ENCODE peak calls at places on chromosomes 13 and 19, in five cellular contexts. X, B, I, N and H are unnamed samples.

GRCh38 chr13:20923272-20923671 is 20.7 kb upstream of the XPO4 start:
- DNase-seq in B (no peak), N (no peak), I (no peak), X (no peak), H (no peak)

GRCh38 chr13:79548886-79549285 is 67.9 kb downstream of the NDFIP2 start:
- DNase-seq in X (no peak), B (no peak), I (no peak), N (no peak), H (no peak)

GRCh38 chr13:112842343-112842856 is 126.6 kb upstream of the MCF2L start:
- DNase-seq in X (no peak), B (no peak), N (no peak), I (no peak), H (no peak)

GRCh38 chr19:55654323-55654832 is 457 bp upstream of the U2AF2 start:
- DNase-seq in I (peak; percentile 99), N (peak; percentile 95), X (peak; percentile 99), B (peak; percentile 99), H (peak; percentile 99)

GRCh38 chr13:20767309-20767943 is 6.3 kb downstream of the EEF1AKMT1 start:
- DNase-seq in N (no peak), X (no peak), B (no peak), I (no peak), H (no peak)

GRCh38 chr19:18229915-18230314 is 3.7 kb upstream of the PDE4C start:
- DNase-seq in B (no peak), I (no peak), X (no peak), N (no peak), H (no peak)

GRCh38 chr13:73096173-73097117 is 37.6 kb downstream of the KLF5 start:
- DNase-seq in X (no peak), I (no peak), N (peak; percentile 81), B (no peak), H (no peak)

GRCh38 chr13:97028441-97029299 is 34.4 kb upstream of the OXGR1 start:
- DNase-seq in N (peak; percentile 58), X (peak; percentile 69), I (no peak), B (no peak), H (peak; percentile 65)

GRCh38 chr13:101703081-101703480 is 250.6 kb downstream of the ITGBL1 start:
- DNase-seq in N (no peak), X (no peak), B (no peak), I (no peak), H (no peak)

GRCh38 chr13:30314562-30314961 is 7.2 kb upstream of the KATNAL1 start:
- DNase-seq in B (no peak), N (no peak), I (no peak), X (no peak), H (no peak)

GRCh38 chr19:45865269-45865948 is 1.3 kb downstream of the FOXA3 start:
- DNase-seq in B (no peak), I (no peak), X (no peak), N (no peak), H (no peak)

GRCh38 chr19:52369463-52370340 is at the start of gene ZNF880:
- DNase-seq in X (peak; percentile 95), B (peak; percentile 80), N (peak; percentile 90), I (peak; percentile 95), H (peak; percentile 95)

GRCh38 chr13:44107357-44108121 is 227.8 kb downstream of the LACC1 start:
- DNase-seq in I (no peak), B (no peak), N (peak; percentile 59), X (no peak), H (no peak)

GRCh38 chr13:111886217-111886945 is 180.6 kb upstream of the SOX1 start:
- DNase-seq in X (no peak), I (no peak), N (no peak), B (no peak), H (no peak)

GRCh38 chr19:49133621-49134454 is 14.5 kb downstream of the PPFIA3 start:
- DNase-seq in B (no peak), I (peak; percentile 91), X (no peak), N (peak; percentile 64), H (no peak)

GRCh38 chr13:114059428-114059827 is 73.0 kb downstream of the RASA3 start:
- DNase-seq in I (no peak), X (no peak), B (no peak), N (no peak), H (no peak)

GRCh38 chr13:87779451-87779850 is 108.3 kb downstream of the SLITRK5 start:
- DNase-seq in I (no peak), N (no peak), X (no peak), B (no peak), H (no peak)

GRCh38 chr13:113049981-113050380 is 55.6 kb upstream of the F7 start:
- DNase-seq in X (no peak), N (no peak), B (no peak), I (no peak), H (no peak)

GRCh38 chr13:36370108-36370429 is 23.9 kb upstream of the SPART start:
- DNase-seq in I (no peak), X (no peak), N (no peak), B (no peak), H (no peak)

GRCh38 chr13:36224730-36225129 is 10.4 kb upstream of the SOHLH2 start:
- DNase-seq in B (no peak), I (no peak), X (no peak), N (no peak), H (no peak)

GRCh38 chr13:25816239-25816638 is 235.6 kb downstream of the SHISA2 start:
- DNase-seq in B (no peak), X (no peak), N (no peak), I (no peak), H (no peak)

GRCh38 chr13:35894636-35895035 is 236.5 kb downstream of the DCLK1 start:
- DNase-seq in I (no peak), N (no peak), B (no peak), X (no peak), H (no peak)

GRCh38 chr19:378706-379105 is 30.2 kb downstream of the C2CD4C start:
- DNase-seq in I (peak; percentile 35), B (no peak), X (no peak), N (no peak), H (no peak)

GRCh38 chr13:105410602-105411001 is 1124.9 kb downstream of the EFNB2 start:
- DNase-seq in N (no peak), X (peak; percentile 54), B (no peak), I (peak; percentile 86), H (no peak)

GRCh38 chr13:81142306-81142999 is 801.5 kb upstream of the SPRY2 start:
- DNase-seq in I (no peak), N (no peak), B (no peak), X (no peak), H (no peak)
- TF ChIP-seq CTCF in I (no peak), N (no peak), B (no peak), X (no peak), H (no peak)

DNA sequence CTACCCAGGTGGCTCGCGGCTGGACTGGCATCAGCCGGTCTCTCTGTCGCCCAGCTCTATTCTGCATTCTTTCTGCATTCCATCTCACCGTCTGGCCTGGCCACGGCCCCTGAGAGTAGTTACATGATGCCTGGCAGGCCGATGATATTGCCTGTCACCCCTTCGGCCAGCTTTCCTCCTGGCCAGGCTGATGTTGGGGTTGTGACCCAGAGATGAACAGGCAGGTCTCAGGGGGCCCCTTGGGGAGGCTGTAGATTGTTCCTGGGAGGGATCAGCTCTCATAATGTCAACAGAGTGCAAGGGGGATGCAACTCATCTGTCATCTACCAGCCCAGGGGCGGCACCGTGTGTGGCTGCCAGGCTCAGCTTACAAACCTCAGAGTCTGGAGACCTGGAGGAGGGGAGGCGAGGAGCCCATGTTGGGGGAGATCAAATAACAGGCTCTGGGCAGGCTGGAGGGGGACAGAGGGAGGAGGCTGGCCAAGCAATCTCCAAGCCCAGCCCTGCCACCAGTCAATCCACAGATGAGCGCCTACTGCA is 13.6 kb upstream of the FBXO17 start:
- DNase-seq in I (no peak), X (peak; percentile 42), N (no peak), B (no peak), H (no peak)
- TF ChIP-seq CTCF in I (no peak), X (no peak), N (no peak), B (no peak), H (no peak)

GRCh38 chr13:70339738-70340137 is 231.5 kb upstream of the KLHL1 start:
- DNase-seq in I (no peak), N (no peak), B (no peak), X (peak; percentile 8), H (no peak)
- TF ChIP-seq CTCF in I (no peak), N (no peak), B (no peak), X (peak; percentile 30), H (no peak)

DNA sequence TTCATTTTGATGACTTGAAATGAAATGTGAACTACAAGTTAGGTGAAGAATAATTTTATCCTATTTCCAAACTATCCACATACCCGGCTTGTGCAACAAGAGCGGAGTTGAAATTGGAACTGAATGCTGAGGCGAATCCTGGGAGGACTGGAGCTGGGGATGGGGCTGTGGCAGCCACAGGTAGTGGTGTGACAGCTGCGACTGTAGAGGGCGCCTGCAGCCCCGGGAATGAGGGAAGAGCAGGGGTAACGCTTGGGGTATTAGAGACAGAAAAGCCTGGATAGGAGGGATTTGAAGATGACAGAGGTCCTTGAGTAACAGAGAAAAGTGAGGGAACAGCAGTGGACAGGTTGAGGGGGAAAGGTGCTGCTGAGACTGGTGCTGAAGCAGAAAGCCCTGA is 22.0 kb upstream of the STOML3 start:
- DNase-seq in N (no peak), I (no peak), B (no peak), X (peak; percentile 8), H (no peak)
- TF ChIP-seq CTCF in N (no peak), I (no peak), B (no peak), X (peak; percentile 16), H (no peak)

GRCh38 chr13:58994778-58995177 is 1169.0 kb downstream of the DIAPH3 start:
- DNase-seq in B (no peak), X (no peak), I (no peak), N (no peak), H (no peak)
- TF ChIP-seq CTCF in B (no peak), X (no peak), I (no peak), N (no peak), H (no peak)

DNA sequence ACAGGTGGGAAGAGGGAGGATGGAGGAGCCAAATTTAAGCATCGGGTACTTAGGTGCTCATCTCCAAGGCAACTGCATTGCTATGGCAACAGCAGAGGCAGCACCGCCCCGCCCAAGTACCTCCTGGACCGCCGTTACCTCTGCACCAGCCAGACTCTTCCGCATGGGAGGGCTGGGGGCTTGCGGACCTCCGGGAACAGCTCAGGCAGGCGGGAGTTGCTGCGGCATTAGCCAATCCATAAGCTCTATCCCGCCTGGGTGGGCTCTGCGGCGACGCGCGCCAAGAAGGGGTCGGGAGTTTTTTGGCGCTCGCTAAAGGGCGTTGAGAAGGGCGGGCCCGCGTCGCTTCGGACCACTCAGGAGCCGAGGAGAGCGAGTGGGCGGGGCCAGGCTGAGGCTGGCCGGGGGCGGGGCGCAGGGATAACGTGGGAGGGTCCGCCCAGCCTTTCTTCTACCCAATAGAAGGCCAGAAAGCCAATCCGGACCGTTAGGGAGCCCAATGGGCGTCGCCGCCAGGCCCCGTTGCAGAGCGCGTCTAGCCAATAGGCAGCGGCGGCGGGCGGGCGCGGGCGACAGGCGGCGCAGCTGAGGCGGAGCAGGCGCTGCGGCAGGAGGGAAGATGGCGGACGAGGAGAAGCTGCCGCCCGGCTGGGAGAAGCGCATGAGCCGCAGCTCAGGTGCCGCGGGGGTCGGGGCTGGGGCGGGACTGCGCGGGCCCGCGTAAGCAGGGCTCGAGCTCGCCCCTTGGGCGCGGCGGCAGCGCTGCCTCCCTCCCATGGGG is at the start of gene PIN1:
- DNase-seq in X (peak; percentile 99), I (peak; percentile 99), N (peak; percentile 98), B (peak; percentile 94), H (peak; percentile 96)
- TF ChIP-seq CTCF in X (peak; percentile 49), I (peak; percentile 73), N (peak; percentile 57), B (peak; percentile 52), H (no peak)

GRCh38 chr19:8324186-8325050 is 3.1 kb downstream of the RPS28 start:
- DNase-seq in I (no peak), X (no peak), N (no peak), B (no peak), H (no peak)
- TF ChIP-seq CTCF in I (no peak), X (no peak), N (no peak), B (no peak), H (no peak)

GRCh38 chr19:41589371-41589770 is 13.4 kb downstream of the CEACAM21 start:
- DNase-seq in I (no peak), X (no peak), B (no peak), N (no peak), H (no peak)
- TF ChIP-seq CTCF in I (no peak), X (no peak), B (no peak), N (no peak), H (no peak)